ENCODE peak calls at places on chromosomes 16 and 17, in six cellular contexts. One of them, this sample, is unnamed.

GRCh38 chr17:40323731-40324650 is 15.0 kb downstream of the RARA start:
- DNase-seq in mucosa of descending colon: peak; percentile 68
- DNase-seq in tibial artery: peak; percentile 73
- DNase-seq in CD4-positive, CD25-positive, alpha-beta regulatory T cell: peak; percentile 85
- DNase-seq in fibroblast of lung: peak; percentile 53
- DNase-seq in IMR-90: peak; percentile 44
- DNase-seq in this sample: peak; percentile 73

GRCh38 chr16:6732166-6732565 is 600.5 kb upstream of the RBFOX1 start:
- DNase-seq in fibroblast of lung: no peak
- DNase-seq in tibial artery: no peak
- DNase-seq in CD4-positive, CD25-positive, alpha-beta regulatory T cell: no peak
- DNase-seq in IMR-90: no peak
- DNase-seq in mucosa of descending colon: no peak
- DNase-seq in this sample: no peak

GRCh38 chr16:26963109-26963508 is 103.6 kb upstream of the C16orf82 start:
- DNase-seq in mucosa of descending colon: no peak
- DNase-seq in fibroblast of lung: no peak
- DNase-seq in tibial artery: no peak
- DNase-seq in CD4-positive, CD25-positive, alpha-beta regulatory T cell: no peak
- DNase-seq in IMR-90: peak; percentile 36
- DNase-seq in this sample: no peak

GRCh38 chr16:78562650-78563049 is 463.2 kb downstream of the WWOX start:
- DNase-seq in tibial artery: no peak
- DNase-seq in fibroblast of lung: no peak
- DNase-seq in mucosa of descending colon: no peak
- DNase-seq in CD4-positive, CD25-positive, alpha-beta regulatory T cell: no peak
- DNase-seq in IMR-90: no peak
- DNase-seq in this sample: no peak

GRCh38 chr17:62562656-62563055 is 64.8 kb upstream of the MRC2 start:
- DNase-seq in tibial artery: no peak
- DNase-seq in IMR-90: peak; percentile 68
- DNase-seq in fibroblast of lung: peak; percentile 64
- DNase-seq in mucosa of descending colon: no peak
- DNase-seq in CD4-positive, CD25-positive, alpha-beta regulatory T cell: no peak
- DNase-seq in this sample: no peak

GRCh38 chr17:74467221-74467951 is 952 bp downstream of the CD300A start:
- DNase-seq in mucosa of descending colon: no peak
- DNase-seq in fibroblast of lung: no peak
- DNase-seq in IMR-90: no peak
- DNase-seq in tibial artery: no peak
- DNase-seq in CD4-positive, CD25-positive, alpha-beta regulatory T cell: no peak
- DNase-seq in this sample: no peak

GRCh38 chr17:41769346-41769862 is 17.1 kb downstream of the JUP start:
- DNase-seq in IMR-90: no peak
- DNase-seq in tibial artery: no peak
- DNase-seq in mucosa of descending colon: no peak
- DNase-seq in fibroblast of lung: no peak
- DNase-seq in CD4-positive, CD25-positive, alpha-beta regulatory T cell: no peak
- DNase-seq in this sample: no peak

GRCh38 chr17:67477687-67478086 is 100.6 kb downstream of the PITPNC1 start:
- DNase-seq in fibroblast of lung: peak; percentile 69
- DNase-seq in tibial artery: no peak
- DNase-seq in CD4-positive, CD25-positive, alpha-beta regulatory T cell: no peak
- DNase-seq in IMR-90: peak; percentile 80
- DNase-seq in mucosa of descending colon: no peak
- DNase-seq in this sample: no peak

GRCh38 chr17:46818319-46818928 is at the start of gene WNT3:
- DNase-seq in tibial artery: no peak
- DNase-seq in CD4-positive, CD25-positive, alpha-beta regulatory T cell: peak; percentile 7
- DNase-seq in fibroblast of lung: no peak
- DNase-seq in IMR-90: no peak
- DNase-seq in mucosa of descending colon: no peak
- DNase-seq in this sample: no peak

GRCh38 chr17:44828919-44829557 is 1.0 kb downstream of the GJC1 start:
- DNase-seq in IMR-90: no peak
- DNase-seq in mucosa of descending colon: no peak
- DNase-seq in tibial artery: no peak
- DNase-seq in CD4-positive, CD25-positive, alpha-beta regulatory T cell: no peak
- DNase-seq in fibroblast of lung: peak; percentile 44
- DNase-seq in this sample: no peak

GRCh38 chr17:44919885-44920564 is 4.7 kb upstream of the GFAP start:
- DNase-seq in fibroblast of lung: peak; percentile 70
- DNase-seq in mucosa of descending colon: peak; percentile 72
- DNase-seq in tibial artery: peak; percentile 86
- DNase-seq in IMR-90: peak; percentile 80
- DNase-seq in CD4-positive, CD25-positive, alpha-beta regulatory T cell: peak; percentile 52
- DNase-seq in this sample: peak; percentile 78

GRCh38 chr17:1159781-1160180 is 20.0 kb downstream of the ABR start:
- DNase-seq in CD4-positive, CD25-positive, alpha-beta regulatory T cell: no peak
- DNase-seq in fibroblast of lung: no peak
- DNase-seq in IMR-90: no peak
- DNase-seq in mucosa of descending colon: no peak
- DNase-seq in tibial artery: no peak
- DNase-seq in this sample: no peak

GRCh38 chr17:74935048-74935447 is 650 bp upstream of the OTOP3 start:
- DNase-seq in IMR-90: no peak
- DNase-seq in mucosa of descending colon: no peak
- DNase-seq in fibroblast of lung: no peak
- DNase-seq in tibial artery: no peak
- DNase-seq in CD4-positive, CD25-positive, alpha-beta regulatory T cell: no peak
- DNase-seq in this sample: no peak

GRCh38 chr16:50694206-50694605 is 800 bp downstream of the NOD2 start:
- DNase-seq in tibial artery: no peak
- DNase-seq in IMR-90: no peak
- DNase-seq in CD4-positive, CD25-positive, alpha-beta regulatory T cell: no peak
- DNase-seq in mucosa of descending colon: no peak
- DNase-seq in fibroblast of lung: no peak
- DNase-seq in this sample: no peak

GRCh38 chr16:80723981-80724380 is 80.4 kb downstream of the CDYL2 start:
- DNase-seq in CD4-positive, CD25-positive, alpha-beta regulatory T cell: no peak
- DNase-seq in tibial artery: no peak
- DNase-seq in fibroblast of lung: no peak
- DNase-seq in IMR-90: no peak
- DNase-seq in mucosa of descending colon: no peak
- DNase-seq in this sample: no peak

GRCh38 chr17:67050476-67051154 is 6.3 kb downstream of the CACNG1 start:
- DNase-seq in tibial artery: no peak
- DNase-seq in mucosa of descending colon: no peak
- DNase-seq in IMR-90: no peak
- DNase-seq in CD4-positive, CD25-positive, alpha-beta regulatory T cell: no peak
- DNase-seq in fibroblast of lung: no peak
- DNase-seq in this sample: no peak

GRCh38 chr17:35023538-35023937 is 40.0 kb downstream of the RFFL start:
- DNase-seq in mucosa of descending colon: no peak
- DNase-seq in CD4-positive, CD25-positive, alpha-beta regulatory T cell: no peak
- DNase-seq in fibroblast of lung: no peak
- DNase-seq in tibial artery: no peak
- DNase-seq in IMR-90: no peak
- DNase-seq in this sample: no peak

GRCh38 chr17:7745748-7746470 is 28.4 kb downstream of the DNAH2 start:
- DNase-seq in tibial artery: peak; percentile 36
- DNase-seq in mucosa of descending colon: no peak
- DNase-seq in fibroblast of lung: peak; percentile 87
- DNase-seq in IMR-90: peak; percentile 76
- DNase-seq in CD4-positive, CD25-positive, alpha-beta regulatory T cell: no peak
- DNase-seq in this sample: no peak

GRCh38 chr17:15019158-15019557 is 246.0 kb downstream of the PMP22 start:
- DNase-seq in IMR-90: no peak
- DNase-seq in CD4-positive, CD25-positive, alpha-beta regulatory T cell: no peak
- DNase-seq in mucosa of descending colon: no peak
- DNase-seq in tibial artery: no peak
- DNase-seq in fibroblast of lung: no peak
- DNase-seq in this sample: no peak

DNA sequence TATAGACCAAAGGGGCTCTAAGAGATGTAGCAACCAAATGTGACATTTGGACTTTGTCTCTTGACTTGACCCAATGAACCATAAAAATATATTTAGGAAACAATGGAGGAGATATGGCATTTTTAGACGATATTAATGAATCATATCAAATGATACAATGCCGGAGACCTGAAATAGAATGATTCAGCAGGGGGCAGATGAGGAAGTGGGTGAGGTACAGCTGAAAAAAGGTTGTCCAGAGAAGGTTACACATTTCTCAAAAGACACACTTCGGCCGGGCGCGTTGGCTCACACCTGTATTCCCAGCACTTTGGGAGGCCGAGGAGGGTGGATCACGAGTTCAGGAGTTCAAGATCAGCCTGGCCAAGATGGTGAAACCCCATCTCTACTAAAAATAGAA is 16.5 kb upstream of the SNN start:
- DNase-seq in tibial artery: no peak
- DNase-seq in IMR-90: no peak
- DNase-seq in CD4-positive, CD25-positive, alpha-beta regulatory T cell: no peak
- DNase-seq in mucosa of descending colon: no peak
- DNase-seq in fibroblast of lung: no peak
- DNase-seq in this sample: no peak
- H3K4me1 ChIP-seq in tibial artery: no peaks in the 10 kb centered on the region
- H3K4me1 ChIP-seq in IMR-90: no peaks in the 10 kb centered on the region
- H3K4me1 ChIP-seq in CD4-positive, CD25-positive, alpha-beta regulatory T cell: peaks cover 5% of the 10 kb centered on the region
- H3K4me1 ChIP-seq in mucosa of descending colon: no peaks in the 10 kb centered on the region
- H3K4me1 ChIP-seq in fibroblast of lung: no peaks in the 10 kb centered on the region
- H3K4me1 ChIP-seq in this sample: no peaks in the 10 kb centered on the region

GRCh38 chr17:81690066-81690465 is 6.3 kb downstream of the HGS start:
- DNase-seq in CD4-positive, CD25-positive, alpha-beta regulatory T cell: no peak
- DNase-seq in tibial artery: no peak
- DNase-seq in IMR-90: no peak
- DNase-seq in mucosa of descending colon: no peak
- DNase-seq in fibroblast of lung: no peak
- DNase-seq in this sample: no peak

GRCh38 chr17:81691196-81691595 is 7.4 kb downstream of the HGS start:
- DNase-seq in mucosa of descending colon: no peak
- DNase-seq in tibial artery: no peak
- DNase-seq in IMR-90: no peak
- DNase-seq in fibroblast of lung: no peak
- DNase-seq in CD4-positive, CD25-positive, alpha-beta regulatory T cell: no peak
- DNase-seq in this sample: no peak

GRCh38 chr17:81688616-81689015 is 4.8 kb downstream of the HGS start:
- DNase-seq in CD4-positive, CD25-positive, alpha-beta regulatory T cell: no peak
- DNase-seq in IMR-90: no peak
- DNase-seq in fibroblast of lung: no peak
- DNase-seq in tibial artery: no peak
- DNase-seq in mucosa of descending colon: no peak
- DNase-seq in this sample: no peak

GRCh38 chr17:81691608-81692007 is 7.8 kb downstream of the HGS start:
- DNase-seq in mucosa of descending colon: no peak
- DNase-seq in tibial artery: no peak
- DNase-seq in CD4-positive, CD25-positive, alpha-beta regulatory T cell: no peak
- DNase-seq in fibroblast of lung: no peak
- DNase-seq in IMR-90: no peak
- DNase-seq in this sample: no peak

DNA sequence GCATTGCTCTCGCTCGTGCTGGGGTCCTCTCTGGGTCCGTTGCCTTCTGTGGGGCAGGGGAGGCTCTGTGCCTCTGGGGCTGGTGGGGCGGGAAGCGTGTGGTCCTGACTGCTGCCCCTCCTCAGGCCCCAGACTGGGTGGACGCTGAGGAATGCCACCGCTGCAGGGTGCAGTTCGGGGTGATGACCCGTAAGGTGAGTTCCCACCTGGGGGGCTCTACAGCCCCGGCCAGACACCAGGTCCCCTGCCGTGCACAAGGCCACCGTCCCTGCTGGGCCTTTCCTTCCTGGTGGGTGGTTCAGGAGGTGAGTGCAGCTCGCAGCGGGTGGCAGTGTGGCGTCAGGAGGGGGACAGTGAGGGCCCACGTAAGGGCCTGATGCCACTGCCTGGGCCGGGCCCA is 6.7 kb downstream of the HGS start:
- DNase-seq in tibial artery: no peak
- DNase-seq in IMR-90: no peak
- DNase-seq in CD4-positive, CD25-positive, alpha-beta regulatory T cell: no peak
- DNase-seq in fibroblast of lung: no peak
- DNase-seq in mucosa of descending colon: no peak
- DNase-seq in this sample: no peak
- H3K36me3 ChIP-seq in tibial artery: peaks cover 100% of the 10 kb centered on the region
- H3K36me3 ChIP-seq in IMR-90: peaks cover 92% of the 10 kb centered on the region
- H3K36me3 ChIP-seq in CD4-positive, CD25-positive, alpha-beta regulatory T cell: peaks cover 74% of the 10 kb centered on the region
- H3K36me3 ChIP-seq in fibroblast of lung: peaks cover 68% of the 10 kb centered on the region
- H3K36me3 ChIP-seq in mucosa of descending colon: peaks cover 37% of the 10 kb centered on the region
- H3K36me3 ChIP-seq in this sample: peaks cover 100% of the 10 kb centered on the region

GRCh38 chr17:78356163-78356713 is 3.6 kb downstream of the SOCS3 start:
- DNase-seq in CD4-positive, CD25-positive, alpha-beta regulatory T cell: peak; percentile 87
- DNase-seq in tibial artery: no peak
- DNase-seq in IMR-90: peak; percentile 98
- DNase-seq in mucosa of descending colon: peak; percentile 87
- DNase-seq in fibroblast of lung: peak; percentile 98
- DNase-seq in this sample: no peak
- H3K4me1 ChIP-seq in CD4-positive, CD25-positive, alpha-beta regulatory T cell: peaks cover 84% of the 10 kb centered on the region
- H3K4me1 ChIP-seq in tibial artery: no peaks in the 10 kb centered on the region
- H3K4me1 ChIP-seq in IMR-90: peaks cover 32% of the 10 kb centered on the region
- H3K4me1 ChIP-seq in mucosa of descending colon: peaks cover 34% of the 10 kb centered on the region
- H3K4me1 ChIP-seq in fibroblast of lung: peaks cover 29% of the 10 kb centered on the region
- H3K4me1 ChIP-seq in this sample: peaks cover 92% of the 10 kb centered on the region

GRCh38 chr17:80386341-80386740 is 28.6 kb upstream of the ENDOV start:
- DNase-seq in tibial artery: no peak
- DNase-seq in CD4-positive, CD25-positive, alpha-beta regulatory T cell: no peak
- DNase-seq in IMR-90: no peak
- DNase-seq in fibroblast of lung: no peak
- DNase-seq in mucosa of descending colon: no peak
- DNase-seq in this sample: no peak

GRCh38 chr17:80388175-80388574 is 26.8 kb upstream of the ENDOV start:
- DNase-seq in fibroblast of lung: no peak
- DNase-seq in CD4-positive, CD25-positive, alpha-beta regulatory T cell: no peak
- DNase-seq in IMR-90: no peak
- DNase-seq in mucosa of descending colon: no peak
- DNase-seq in tibial artery: no peak
- DNase-seq in this sample: no peak

GRCh38 chr17:80388601-80389000 is 26.4 kb upstream of the ENDOV start:
- DNase-seq in tibial artery: no peak
- DNase-seq in fibroblast of lung: no peak
- DNase-seq in CD4-positive, CD25-positive, alpha-beta regulatory T cell: no peak
- DNase-seq in IMR-90: no peak
- DNase-seq in mucosa of descending colon: no peak
- DNase-seq in this sample: no peak

GRCh38 chr17:80387071-80387470 is 27.9 kb upstream of the ENDOV start:
- DNase-seq in fibroblast of lung: no peak
- DNase-seq in IMR-90: no peak
- DNase-seq in CD4-positive, CD25-positive, alpha-beta regulatory T cell: no peak
- DNase-seq in tibial artery: no peak
- DNase-seq in mucosa of descending colon: no peak
- DNase-seq in this sample: no peak

GRCh38 chr17:80389011-80389995 is 25.7 kb upstream of the ENDOV start:
- DNase-seq in CD4-positive, CD25-positive, alpha-beta regulatory T cell: no peak
- DNase-seq in IMR-90: peak; percentile 13
- DNase-seq in mucosa of descending colon: no peak
- DNase-seq in tibial artery: no peak
- DNase-seq in fibroblast of lung: peak; percentile 26
- DNase-seq in this sample: no peak
- H3K36me3 ChIP-seq in CD4-positive, CD25-positive, alpha-beta regulatory T cell: peaks cover 96% of the 10 kb centered on the region
- H3K36me3 ChIP-seq in IMR-90: peaks cover 75% of the 10 kb centered on the region
- H3K36me3 ChIP-seq in mucosa of descending colon: peaks cover 20% of the 10 kb centered on the region
- H3K36me3 ChIP-seq in tibial artery: peaks cover 100% of the 10 kb centered on the region
- H3K36me3 ChIP-seq in fibroblast of lung: peaks cover 40% of the 10 kb centered on the region
- H3K36me3 ChIP-seq in this sample: peaks cover 99% of the 10 kb centered on the region

This sample was measured in left ventricle myocardium inferior.